ENCODE peak calls at places on chromosomes 4 and X, in five cellular contexts. K is AG10803; Y is CD4-positive, alpha-beta T cell; C is T-helper 2 cell; Q is pulmonary artery endothelial cell. Z is an unnamed sample.

GRCh38 chr4:169272265-169272886 is 1.6 kb upstream of the SH3RF1 start:
- DNase-seq in K (peak; percentile 91), Y (no peak), C (no peak), Q (no peak), Z (no peak)

GRCh38 chr4:1989533-1990347 is 19.0 kb downstream of the NELFA start:
- DNase-seq in Q (no peak), Y (no peak), K (no peak), C (no peak), Z (no peak)

GRCh38 chr4:88007304-88008132 is at the start of gene PKD2:
- DNase-seq in K (peak; percentile 81), Q (no peak), Y (peak; percentile 31), C (peak; percentile 73), Z (peak; percentile 36)

GRCh38 chr4:11495818-11496217 is 67.1 kb upstream of the HS3ST1 start:
- DNase-seq in Y (no peak), K (no peak), C (no peak), Q (no peak), Z (no peak)

GRCh38 chr4:67104145-67104544 is 441.2 kb downstream of the CENPC start:
- DNase-seq in K (no peak), Q (no peak), C (no peak), Y (no peak), Z (no peak)

GRCh38 chrX:136138939-136139338 is 8.4 kb upstream of the FHL1 start:
- DNase-seq in C (no peak), Y (no peak), K (no peak), Q (no peak), Z (no peak)

GRCh38 chrX:15737957-15738685 is at the start of gene CA5B:
- DNase-seq in K (peak; percentile 82), Y (peak; percentile 100), Q (peak; percentile 74), C (peak; percentile 93), Z (peak; percentile 95)

GRCh38 chr4:184097240-184097619 is 120.4 kb downstream of the ENPP6 start:
- DNase-seq in K (peak; percentile 9), Y (no peak), Q (no peak), C (no peak), Z (no peak)

GRCh38 chr4:41406051-41406516 is 131.9 kb upstream of the LIMCH1 start:
- DNase-seq in K (no peak), Q (no peak), Y (no peak), C (no peak), Z (no peak)

GRCh38 chr4:26326791-26327190 is 6.0 kb downstream of the RBPJ start:
- DNase-seq in K (peak; percentile 96), C (no peak), Y (no peak), Q (no peak), Z (no peak)

GRCh38 chr4:77022581-77023133 is 53.1 kb downstream of the CCNI start:
- DNase-seq in K (peak; percentile 93), Y (no peak), Q (no peak), C (no peak), Z (no peak)

GRCh38 chr4:108477527-108478108 is 142.8 kb upstream of the RPL34 start:
- DNase-seq in Q (no peak), Y (no peak), C (no peak), K (no peak), Z (no peak)

GRCh38 chr4:140342620-140343019 is 30.8 kb upstream of the SCOC start:
- DNase-seq in C (no peak), Q (no peak), K (no peak), Y (no peak), Z (no peak)

GRCh38 chrX:119041175-119041574 is 31.6 kb upstream of the CT47C1 start:
- DNase-seq in C (no peak), Y (no peak), K (peak; percentile 66), Q (peak; percentile 62), Z (no peak)

GRCh38 chr4:138308421-138308820 is 66.3 kb upstream of the SLC7A11 start:
- DNase-seq in Y (no peak), C (no peak), Q (no peak), K (peak; percentile 18), Z (no peak)

GRCh38 chrX:16511776-16512400 is 138.1 kb upstream of the S100G start:
- DNase-seq in C (no peak), Y (no peak), K (peak; percentile 41), Q (no peak), Z (no peak)

GRCh38 chr4:1902243-1902642 is 31.1 kb downstream of the NSD2 start:
- DNase-seq in Q (no peak), C (no peak), K (no peak), Y (no peak), Z (no peak)

GRCh38 chr4:10303291-10303690 is 153.9 kb downstream of the ZNF518B start:
- DNase-seq in C (no peak), Q (no peak), K (no peak), Y (no peak), Z (no peak)

GRCh38 chr4:177051473-177052060 is 258.1 kb upstream of the NEIL3 start:
- DNase-seq in Q (peak; percentile 2), Y (no peak), C (no peak), K (no peak), Z (no peak)